ENCODE peak calls at places on chromosome 12, in eight cellular contexts. One of them, this sample, is unnamed.

GRCh38 chr12:4210158-4210557 is 63.4 kb upstream of the CCND2 start:
- DNase-seq in lower leg skin: no peak
- DNase-seq in AG04450: no peak
- DNase-seq in fibroblast of the aortic adventitia: no peak
- DNase-seq in fibroblast of mammary gland: no peak
- DNase-seq in astrocyte of the cerebellum: no peak
- DNase-seq in AG10803: no peak
- DNase-seq in A549: no peak
- DNase-seq in this sample: no peak

GRCh38 chr12:11762723-11763326 is 113.4 kb downstream of the ETV6 start:
- DNase-seq in lower leg skin: no peak
- DNase-seq in AG10803: peak; percentile 41
- DNase-seq in astrocyte of the cerebellum: no peak
- DNase-seq in fibroblast of the aortic adventitia: peak; percentile 6
- DNase-seq in AG04450: no peak
- DNase-seq in fibroblast of mammary gland: no peak
- DNase-seq in A549: no peak
- DNase-seq in this sample: no peak

GRCh38 chr12:91718326-91718725 is 427.3 kb downstream of the BTG1 start:
- DNase-seq in astrocyte of the cerebellum: no peak
- DNase-seq in lower leg skin: no peak
- DNase-seq in AG04450: no peak
- DNase-seq in fibroblast of the aortic adventitia: no peak
- DNase-seq in fibroblast of mammary gland: peak; percentile 19
- DNase-seq in AG10803: no peak
- DNase-seq in A549: no peak
- DNase-seq in this sample: no peak

GRCh38 chr12:43206396-43206795 is 345.6 kb downstream of the ADAMTS20 start:
- DNase-seq in lower leg skin: no peak
- DNase-seq in A549: no peak
- DNase-seq in fibroblast of the aortic adventitia: peak; percentile 60
- DNase-seq in astrocyte of the cerebellum: no peak
- DNase-seq in fibroblast of mammary gland: peak; percentile 55
- DNase-seq in AG04450: peak; percentile 7
- DNase-seq in AG10803: no peak
- DNase-seq in this sample: peak; percentile 49

GRCh38 chr12:57049890-57050289 is at the start of gene MYO1A:
- DNase-seq in fibroblast of mammary gland: no peak
- DNase-seq in lower leg skin: no peak
- DNase-seq in astrocyte of the cerebellum: no peak
- DNase-seq in A549: peak; percentile 22
- DNase-seq in AG10803: no peak
- DNase-seq in fibroblast of the aortic adventitia: peak; percentile 15
- DNase-seq in AG04450: no peak
- DNase-seq in this sample: no peak

GRCh38 chr12:15152864-15153263 is 68.4 kb downstream of the RERG start:
- DNase-seq in AG04450: no peak
- DNase-seq in astrocyte of the cerebellum: peak; percentile 74
- DNase-seq in A549: peak; percentile 48
- DNase-seq in fibroblast of the aortic adventitia: peak; percentile 27
- DNase-seq in AG10803: peak; percentile 34
- DNase-seq in lower leg skin: no peak
- DNase-seq in fibroblast of mammary gland: peak; percentile 88
- DNase-seq in this sample: peak; percentile 77

GRCh38 chr12:67477682-67478265 is 170.8 kb upstream of the DYRK2 start:
- DNase-seq in AG10803: no peak
- DNase-seq in fibroblast of mammary gland: no peak
- DNase-seq in astrocyte of the cerebellum: no peak
- DNase-seq in lower leg skin: no peak
- DNase-seq in fibroblast of the aortic adventitia: no peak
- DNase-seq in A549: no peak
- DNase-seq in AG04450: no peak
- DNase-seq in this sample: no peak

GRCh38 chr12:123764109-123764508 is 2.0 kb downstream of the DNAH10 start:
- DNase-seq in fibroblast of the aortic adventitia: no peak
- DNase-seq in A549: no peak
- DNase-seq in astrocyte of the cerebellum: no peak
- DNase-seq in AG04450: no peak
- DNase-seq in AG10803: no peak
- DNase-seq in fibroblast of mammary gland: no peak
- DNase-seq in lower leg skin: no peak
- DNase-seq in this sample: no peak

GRCh38 chr12:94553130-94553519 is 93.5 kb upstream of the CEP83 start:
- DNase-seq in AG10803: peak; percentile 59
- DNase-seq in lower leg skin: no peak
- DNase-seq in AG04450: no peak
- DNase-seq in astrocyte of the cerebellum: peak; percentile 49
- DNase-seq in fibroblast of the aortic adventitia: peak; percentile 88
- DNase-seq in A549: peak; percentile 70
- DNase-seq in fibroblast of mammary gland: peak; percentile 87
- DNase-seq in this sample: peak; percentile 72

GRCh38 chr12:20372326-20373097 is 4.2 kb downstream of the PDE3A start:
- DNase-seq in AG04450: no peak
- DNase-seq in AG10803: no peak
- DNase-seq in astrocyte of the cerebellum: no peak
- DNase-seq in fibroblast of mammary gland: no peak
- DNase-seq in lower leg skin: no peak
- DNase-seq in fibroblast of the aortic adventitia: no peak
- DNase-seq in A549: no peak
- DNase-seq in this sample: no peak

DNA sequence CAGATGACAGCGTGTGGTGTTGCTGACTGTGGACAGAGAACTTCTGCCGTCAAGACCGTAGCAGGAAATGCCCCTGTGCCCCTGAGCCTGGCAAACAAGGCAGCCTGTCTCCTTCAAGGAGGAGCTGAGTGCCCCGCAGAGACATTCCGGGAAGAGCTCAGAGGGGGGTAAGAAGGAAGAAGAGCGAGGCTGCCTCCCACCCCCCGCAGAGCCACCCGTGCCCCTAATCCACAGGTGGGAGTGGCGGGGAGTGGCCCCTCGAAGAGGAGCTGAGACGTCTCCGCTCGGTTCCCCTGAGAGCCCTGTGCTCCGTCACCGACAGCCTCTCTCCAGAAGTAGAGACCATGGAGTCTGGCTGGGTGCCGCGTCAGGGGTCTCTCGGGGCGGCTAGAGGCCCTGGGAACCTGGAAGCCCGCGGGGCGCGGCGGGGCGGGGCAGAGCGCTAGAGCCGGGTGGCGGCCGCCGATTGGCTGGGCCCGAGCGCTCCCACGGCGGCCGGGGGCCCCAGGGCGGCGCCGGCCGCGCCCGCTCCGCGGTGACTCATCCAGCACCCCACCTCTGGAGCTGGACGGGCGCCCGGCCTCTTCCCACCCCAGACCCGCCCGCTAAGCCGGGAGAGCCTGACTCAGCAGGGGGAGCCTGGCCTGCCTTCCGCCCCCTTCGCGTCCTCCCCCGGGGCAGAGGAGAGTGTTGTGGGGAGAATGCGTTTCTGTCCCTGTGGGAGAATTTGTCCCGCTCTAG is 25.2 kb upstream of the KRT78 start:
- DNase-seq in fibroblast of mammary gland: peak; percentile 93
- DNase-seq in AG10803: peak; percentile 89
- DNase-seq in astrocyte of the cerebellum: peak; percentile 63
- DNase-seq in A549: peak; percentile 96
- DNase-seq in lower leg skin: peak; percentile 98
- DNase-seq in fibroblast of the aortic adventitia: peak; percentile 91
- DNase-seq in AG04450: peak; percentile 61
- DNase-seq in this sample: peak; percentile 92
- H3K4me3 ChIP-seq in fibroblast of mammary gland: peak overlapping the region; percentile 43
- H3K4me3 ChIP-seq in AG10803: peak overlapping the region; percentile 58
- H3K4me3 ChIP-seq in astrocyte of the cerebellum: peak overlapping the region; percentile 34
- H3K4me3 ChIP-seq in A549: peak overlapping the region; percentile 36
- H3K4me3 ChIP-seq in lower leg skin: peak overlapping the region; percentile 20
- H3K4me3 ChIP-seq in fibroblast of the aortic adventitia: peak overlapping the region; percentile 37
- H3K4me3 ChIP-seq in AG04450: peak overlapping the region; percentile 52
- H3K4me3 ChIP-seq in this sample: peak overlapping the region; percentile 31

GRCh38 chr12:9364224-9365176 is 156.3 kb upstream of the PZP start:
- DNase-seq in fibroblast of mammary gland: peak; percentile 83
- DNase-seq in fibroblast of the aortic adventitia: peak; percentile 49
- DNase-seq in AG04450: peak; percentile 57
- DNase-seq in A549: no peak
- DNase-seq in lower leg skin: no peak
- DNase-seq in astrocyte of the cerebellum: peak; percentile 60
- DNase-seq in AG10803: peak; percentile 58
- DNase-seq in this sample: peak; percentile 87
- H3K4me3 ChIP-seq in fibroblast of mammary gland: peak overlapping the region; percentile 21
- H3K4me3 ChIP-seq in fibroblast of the aortic adventitia: no peak overlapping the region
- H3K4me3 ChIP-seq in AG04450: peak overlapping the region; percentile 35
- H3K4me3 ChIP-seq in A549: no peak overlapping the region
- H3K4me3 ChIP-seq in lower leg skin: no peak overlapping the region
- H3K4me3 ChIP-seq in astrocyte of the cerebellum: peak overlapping the region; percentile 20
- H3K4me3 ChIP-seq in AG10803: peak overlapping the region; percentile 21
- H3K4me3 ChIP-seq in this sample: no peak overlapping the region

GRCh38 chr12:54431911-54432814 is 13.1 kb upstream of the ITGA5 start:
- DNase-seq in lower leg skin: peak; percentile 94
- DNase-seq in A549: peak; percentile 70
- DNase-seq in astrocyte of the cerebellum: no peak
- DNase-seq in fibroblast of mammary gland: peak; percentile 97
- DNase-seq in AG04450: peak; percentile 16
- DNase-seq in fibroblast of the aortic adventitia: peak; percentile 92
- DNase-seq in AG10803: peak; percentile 86
- DNase-seq in this sample: peak; percentile 69
- H3K4me3 ChIP-seq in lower leg skin: no peak overlapping the region
- H3K4me3 ChIP-seq in A549: no peak overlapping the region
- H3K4me3 ChIP-seq in astrocyte of the cerebellum: no peak overlapping the region
- H3K4me3 ChIP-seq in fibroblast of mammary gland: no peak overlapping the region
- H3K4me3 ChIP-seq in AG04450: no peak overlapping the region
- H3K4me3 ChIP-seq in fibroblast of the aortic adventitia: no peak overlapping the region
- H3K4me3 ChIP-seq in AG10803: no peak overlapping the region
- H3K4me3 ChIP-seq in this sample: no peak overlapping the region

GRCh38 chr12:7058850-7059249 is 1.7 kb upstream of the C1S start:
- DNase-seq in fibroblast of the aortic adventitia: no peak
- DNase-seq in fibroblast of mammary gland: no peak
- DNase-seq in AG04450: no peak
- DNase-seq in A549: no peak
- DNase-seq in AG10803: no peak
- DNase-seq in astrocyte of the cerebellum: no peak
- DNase-seq in lower leg skin: no peak
- DNase-seq in this sample: no peak

GRCh38 chr12:7060353-7060954 is at the start of gene C1S:
- DNase-seq in astrocyte of the cerebellum: peak; percentile 89
- DNase-seq in fibroblast of mammary gland: peak; percentile 99
- DNase-seq in A549: peak; percentile 95
- DNase-seq in fibroblast of the aortic adventitia: peak; percentile 100
- DNase-seq in AG10803: peak; percentile 99
- DNase-seq in lower leg skin: peak; percentile 91
- DNase-seq in AG04450: peak; percentile 97
- DNase-seq in this sample: peak; percentile 88

GRCh38 chr12:7061596-7061995 is 1.1 kb downstream of the C1S start:
- DNase-seq in A549: no peak
- DNase-seq in AG10803: no peak
- DNase-seq in fibroblast of mammary gland: no peak
- DNase-seq in astrocyte of the cerebellum: no peak
- DNase-seq in lower leg skin: peak; percentile 82
- DNase-seq in AG04450: no peak
- DNase-seq in fibroblast of the aortic adventitia: no peak
- DNase-seq in this sample: no peak

GRCh38 chr12:7059780-7060179 is 738 bp upstream of the C1S start:
- DNase-seq in lower leg skin: no peak
- DNase-seq in A549: no peak
- DNase-seq in AG10803: no peak
- DNase-seq in AG04450: no peak
- DNase-seq in fibroblast of mammary gland: no peak
- DNase-seq in astrocyte of the cerebellum: no peak
- DNase-seq in fibroblast of the aortic adventitia: no peak
- DNase-seq in this sample: no peak

GRCh38 chr12:7061138-7061537 is 620 bp downstream of the C1S start:
- DNase-seq in fibroblast of the aortic adventitia: peak; percentile 22
- DNase-seq in A549: no peak
- DNase-seq in astrocyte of the cerebellum: no peak
- DNase-seq in AG10803: peak; percentile 13
- DNase-seq in lower leg skin: peak; percentile 82
- DNase-seq in AG04450: no peak
- DNase-seq in fibroblast of mammary gland: peak; percentile 18
- DNase-seq in this sample: no peak
- H3K4me3 ChIP-seq in fibroblast of the aortic adventitia: peak overlapping the region; percentile 81
- H3K4me3 ChIP-seq in A549: peak overlapping the region; percentile 15
- H3K4me3 ChIP-seq in astrocyte of the cerebellum: peak overlapping the region; percentile 19
- H3K4me3 ChIP-seq in AG10803: peak overlapping the region; percentile 80
- H3K4me3 ChIP-seq in lower leg skin: no peak overlapping the region
- H3K4me3 ChIP-seq in AG04450: peak overlapping the region; percentile 69
- H3K4me3 ChIP-seq in fibroblast of mammary gland: peak overlapping the region; percentile 60
- H3K4me3 ChIP-seq in this sample: no peak overlapping the region

GRCh38 chr12:22256076-22256475 is 78.4 kb downstream of the ST8SIA1 start:
- DNase-seq in astrocyte of the cerebellum: peak; percentile 37
- DNase-seq in AG10803: no peak
- DNase-seq in AG04450: no peak
- DNase-seq in lower leg skin: no peak
- DNase-seq in fibroblast of the aortic adventitia: no peak
- DNase-seq in A549: no peak
- DNase-seq in fibroblast of mammary gland: no peak
- DNase-seq in this sample: peak; percentile 56
- H3K4me3 ChIP-seq in astrocyte of the cerebellum: no peak overlapping the region
- H3K4me3 ChIP-seq in AG10803: no peak overlapping the region
- H3K4me3 ChIP-seq in AG04450: no peak overlapping the region
- H3K4me3 ChIP-seq in lower leg skin: no peak overlapping the region
- H3K4me3 ChIP-seq in fibroblast of the aortic adventitia: no peak overlapping the region
- H3K4me3 ChIP-seq in A549: no peak overlapping the region
- H3K4me3 ChIP-seq in fibroblast of mammary gland: no peak overlapping the region
- H3K4me3 ChIP-seq in this sample: no peak overlapping the region

GRCh38 chr12:63668028-63668799 is at the start of gene DPY19L2:
- DNase-seq in AG10803: peak; percentile 54
- DNase-seq in lower leg skin: peak; percentile 86
- DNase-seq in fibroblast of mammary gland: peak; percentile 15
- DNase-seq in astrocyte of the cerebellum: peak; percentile 8
- DNase-seq in AG04450: peak; percentile 32
- DNase-seq in A549: peak; percentile 91
- DNase-seq in fibroblast of the aortic adventitia: peak; percentile 58
- DNase-seq in this sample: peak; percentile 69
- H3K4me3 ChIP-seq in AG10803: peak within 1 kb of the TSS; percentile 75
- H3K4me3 ChIP-seq in lower leg skin: peak within 1 kb of the TSS; percentile 37
- H3K4me3 ChIP-seq in fibroblast of mammary gland: peak within 1 kb of the TSS; percentile 55
- H3K4me3 ChIP-seq in astrocyte of the cerebellum: peak within 1 kb of the TSS; percentile 56
- H3K4me3 ChIP-seq in AG04450: peak within 1 kb of the TSS; percentile 75
- H3K4me3 ChIP-seq in A549: peak within 1 kb of the TSS; percentile 74
- H3K4me3 ChIP-seq in fibroblast of the aortic adventitia: peak within 1 kb of the TSS; percentile 72
- H3K4me3 ChIP-seq in this sample: peak within 1 kb of the TSS; percentile 79

DNA sequence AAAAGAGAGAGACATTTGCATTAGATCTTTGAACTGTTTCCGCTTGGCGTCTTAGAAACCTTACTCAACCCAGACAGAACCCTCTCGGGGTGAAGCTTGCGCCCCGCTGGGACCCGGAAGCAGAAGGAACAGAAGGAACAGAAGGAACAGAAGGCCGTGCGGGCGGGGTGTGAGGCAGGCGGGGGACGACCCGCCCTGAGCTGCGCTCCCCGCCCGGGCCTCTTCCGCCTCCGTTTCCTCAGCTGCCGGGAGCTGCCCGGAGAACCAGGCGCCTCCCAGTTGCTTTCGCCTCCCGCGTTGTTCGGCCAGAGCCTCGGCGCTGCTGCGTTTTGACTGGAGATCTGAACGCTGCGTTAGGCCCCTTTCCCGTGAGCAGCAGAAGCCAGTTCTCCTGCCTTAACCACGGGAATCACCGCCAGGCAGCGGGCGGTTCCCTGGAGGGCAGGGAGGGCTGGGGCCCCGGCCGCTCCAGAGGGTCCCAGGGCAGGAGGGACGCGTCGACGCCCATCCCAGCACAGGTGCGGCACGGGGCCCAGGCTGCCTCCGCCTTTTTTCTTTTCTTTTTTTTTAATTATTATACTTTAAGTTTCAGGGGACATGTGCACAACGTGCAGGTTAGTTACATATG is 19.3 kb upstream of the MMP17 start:
- DNase-seq in lower leg skin: no peak
- DNase-seq in AG10803: no peak
- DNase-seq in AG04450: no peak
- DNase-seq in fibroblast of mammary gland: no peak
- DNase-seq in fibroblast of the aortic adventitia: no peak
- DNase-seq in astrocyte of the cerebellum: no peak
- DNase-seq in A549: no peak
- DNase-seq in this sample: no peak
- H3K4me3 ChIP-seq in lower leg skin: no peak overlapping the region
- H3K4me3 ChIP-seq in AG10803: peak overlapping the region; percentile 45
- H3K4me3 ChIP-seq in AG04450: no peak overlapping the region
- H3K4me3 ChIP-seq in fibroblast of mammary gland: peak overlapping the region; percentile 1
- H3K4me3 ChIP-seq in fibroblast of the aortic adventitia: no peak overlapping the region
- H3K4me3 ChIP-seq in astrocyte of the cerebellum: no peak overlapping the region
- H3K4me3 ChIP-seq in A549: no peak overlapping the region
- H3K4me3 ChIP-seq in this sample: no peak overlapping the region

This sample was measured in astrocyte of the spinal cord.